ENCODE peak calls at places on chromosomes 1 and 21, in ten cellular contexts. One of them, this sample, is unnamed.

GRCh38 chr21:20031807-20032206 is 966.4 kb upstream of the NCAM2 start:
- DNase-seq in type B pancreatic cell: no peak
- DNase-seq in activated CD4-positive, alpha-beta memory T cell treated with anti-CD3 and anti-CD28 coated beads, Interleukin-2, amount 10 ng/mL, durations not matched to agents 7 days and 5 days: no peak
- DNase-seq in T-helper 22 cell: no peak
- DNase-seq in renal cortical epithelial cell: no peak
- DNase-seq in HEK293T: no peak
- DNase-seq in activated T-cell treated with anti-CD3 and anti-CD28 coated beads for 1 hour: no peak
- DNase-seq in activated naive CD8-positive, alpha-beta T cell treated with anti-CD3 and anti-CD28 coated beads, Interleukin-2, amount 50 U/mL, for 24 hours: no peak
- DNase-seq in stimulated activated CD4-positive, alpha-beta T cell treated with anti-CD3 and anti-CD28 coated beads, Interleukin-4, amount 100 ng/mL, for 1 hour: no peak
- DNase-seq in T1000: no peak
- DNase-seq in this sample: no peak

GRCh38 chr1:205798577-205798976 is 14.4 kb downstream of the SLC41A1 start:
- DNase-seq in type B pancreatic cell: no peak
- DNase-seq in activated CD4-positive, alpha-beta memory T cell treated with anti-CD3 and anti-CD28 coated beads, Interleukin-2, amount 10 ng/mL, durations not matched to agents 7 days and 5 days: no peak
- DNase-seq in T-helper 22 cell: no peak
- DNase-seq in renal cortical epithelial cell: no peak
- DNase-seq in HEK293T: no peak
- DNase-seq in activated T-cell treated with anti-CD3 and anti-CD28 coated beads for 1 hour: no peak
- DNase-seq in activated naive CD8-positive, alpha-beta T cell treated with anti-CD3 and anti-CD28 coated beads, Interleukin-2, amount 50 U/mL, for 24 hours: no peak
- DNase-seq in stimulated activated CD4-positive, alpha-beta T cell treated with anti-CD3 and anti-CD28 coated beads, Interleukin-4, amount 100 ng/mL, for 1 hour: no peak
- DNase-seq in T1000: no peak
- DNase-seq in this sample: no peak

GRCh38 chr21:29940993-29941392 is 1.2 kb upstream of the GRIK1 start:
- DNase-seq in type B pancreatic cell: no peak
- DNase-seq in activated CD4-positive, alpha-beta memory T cell treated with anti-CD3 and anti-CD28 coated beads, Interleukin-2, amount 10 ng/mL, durations not matched to agents 7 days and 5 days: no peak
- DNase-seq in T-helper 22 cell: no peak
- DNase-seq in renal cortical epithelial cell: no peak
- DNase-seq in HEK293T: no peak
- DNase-seq in activated T-cell treated with anti-CD3 and anti-CD28 coated beads for 1 hour: no peak
- DNase-seq in activated naive CD8-positive, alpha-beta T cell treated with anti-CD3 and anti-CD28 coated beads, Interleukin-2, amount 50 U/mL, for 24 hours: no peak
- DNase-seq in stimulated activated CD4-positive, alpha-beta T cell treated with anti-CD3 and anti-CD28 coated beads, Interleukin-4, amount 100 ng/mL, for 1 hour: no peak
- DNase-seq in T1000: no peak
- DNase-seq in this sample: no peak

GRCh38 chr1:41892211-41892840 is 26.4 kb downstream of the HIVEP3 start:
- DNase-seq in type B pancreatic cell: no peak
- DNase-seq in activated CD4-positive, alpha-beta memory T cell treated with anti-CD3 and anti-CD28 coated beads, Interleukin-2, amount 10 ng/mL, durations not matched to agents 7 days and 5 days: peak; percentile 66
- DNase-seq in T-helper 22 cell: no peak
- DNase-seq in renal cortical epithelial cell: no peak
- DNase-seq in HEK293T: no peak
- DNase-seq in activated T-cell treated with anti-CD3 and anti-CD28 coated beads for 1 hour: no peak
- DNase-seq in activated naive CD8-positive, alpha-beta T cell treated with anti-CD3 and anti-CD28 coated beads, Interleukin-2, amount 50 U/mL, for 24 hours: no peak
- DNase-seq in stimulated activated CD4-positive, alpha-beta T cell treated with anti-CD3 and anti-CD28 coated beads, Interleukin-4, amount 100 ng/mL, for 1 hour: no peak
- DNase-seq in T1000: no peak
- DNase-seq in this sample: no peak

GRCh38 chr21:34668803-34669148 is at the start of gene CLIC6:
- DNase-seq in type B pancreatic cell: no peak
- DNase-seq in activated CD4-positive, alpha-beta memory T cell treated with anti-CD3 and anti-CD28 coated beads, Interleukin-2, amount 10 ng/mL, durations not matched to agents 7 days and 5 days: no peak
- DNase-seq in T-helper 22 cell: no peak
- DNase-seq in renal cortical epithelial cell: no peak
- DNase-seq in HEK293T: no peak
- DNase-seq in activated T-cell treated with anti-CD3 and anti-CD28 coated beads for 1 hour: no peak
- DNase-seq in activated naive CD8-positive, alpha-beta T cell treated with anti-CD3 and anti-CD28 coated beads, Interleukin-2, amount 50 U/mL, for 24 hours: no peak
- DNase-seq in stimulated activated CD4-positive, alpha-beta T cell treated with anti-CD3 and anti-CD28 coated beads, Interleukin-4, amount 100 ng/mL, for 1 hour: no peak
- DNase-seq in T1000: no peak
- DNase-seq in this sample: no peak

GRCh38 chr1:2335721-2336475 is 55.5 kb downstream of the MORN1 start:
- DNase-seq in type B pancreatic cell: no peak
- DNase-seq in activated CD4-positive, alpha-beta memory T cell treated with anti-CD3 and anti-CD28 coated beads, Interleukin-2, amount 10 ng/mL, durations not matched to agents 7 days and 5 days: no peak
- DNase-seq in T-helper 22 cell: no peak
- DNase-seq in renal cortical epithelial cell: no peak
- DNase-seq in HEK293T: no peak
- DNase-seq in activated T-cell treated with anti-CD3 and anti-CD28 coated beads for 1 hour: no peak
- DNase-seq in activated naive CD8-positive, alpha-beta T cell treated with anti-CD3 and anti-CD28 coated beads, Interleukin-2, amount 50 U/mL, for 24 hours: no peak
- DNase-seq in stimulated activated CD4-positive, alpha-beta T cell treated with anti-CD3 and anti-CD28 coated beads, Interleukin-4, amount 100 ng/mL, for 1 hour: no peak
- DNase-seq in T1000: no peak
- DNase-seq in this sample: no peak

GRCh38 chr1:213986020-213986924 is 1.5 kb upstream of the PROX1 start:
- DNase-seq in type B pancreatic cell: no peak
- DNase-seq in activated CD4-positive, alpha-beta memory T cell treated with anti-CD3 and anti-CD28 coated beads, Interleukin-2, amount 10 ng/mL, durations not matched to agents 7 days and 5 days: no peak
- DNase-seq in T-helper 22 cell: no peak
- DNase-seq in renal cortical epithelial cell: no peak
- DNase-seq in HEK293T: no peak
- DNase-seq in activated T-cell treated with anti-CD3 and anti-CD28 coated beads for 1 hour: no peak
- DNase-seq in activated naive CD8-positive, alpha-beta T cell treated with anti-CD3 and anti-CD28 coated beads, Interleukin-2, amount 50 U/mL, for 24 hours: no peak
- DNase-seq in stimulated activated CD4-positive, alpha-beta T cell treated with anti-CD3 and anti-CD28 coated beads, Interleukin-4, amount 100 ng/mL, for 1 hour: no peak
- DNase-seq in T1000: no peak
- DNase-seq in this sample: no peak

GRCh38 chr1:32774950-32775634 is 42.1 kb downstream of the YARS1 start:
- DNase-seq in type B pancreatic cell: no peak
- DNase-seq in activated CD4-positive, alpha-beta memory T cell treated with anti-CD3 and anti-CD28 coated beads, Interleukin-2, amount 10 ng/mL, durations not matched to agents 7 days and 5 days: no peak
- DNase-seq in T-helper 22 cell: no peak
- DNase-seq in renal cortical epithelial cell: peak; percentile 74
- DNase-seq in HEK293T: no peak
- DNase-seq in activated T-cell treated with anti-CD3 and anti-CD28 coated beads for 1 hour: no peak
- DNase-seq in activated naive CD8-positive, alpha-beta T cell treated with anti-CD3 and anti-CD28 coated beads, Interleukin-2, amount 50 U/mL, for 24 hours: no peak
- DNase-seq in stimulated activated CD4-positive, alpha-beta T cell treated with anti-CD3 and anti-CD28 coated beads, Interleukin-4, amount 100 ng/mL, for 1 hour: no peak
- DNase-seq in T1000: no peak
- DNase-seq in this sample: no peak

GRCh38 chr1:15168479-15168878 is 14.9 kb downstream of the TMEM51 start:
- DNase-seq in type B pancreatic cell: no peak
- DNase-seq in activated CD4-positive, alpha-beta memory T cell treated with anti-CD3 and anti-CD28 coated beads, Interleukin-2, amount 10 ng/mL, durations not matched to agents 7 days and 5 days: no peak
- DNase-seq in T-helper 22 cell: no peak
- DNase-seq in renal cortical epithelial cell: peak; percentile 99
- DNase-seq in HEK293T: no peak
- DNase-seq in activated T-cell treated with anti-CD3 and anti-CD28 coated beads for 1 hour: no peak
- DNase-seq in activated naive CD8-positive, alpha-beta T cell treated with anti-CD3 and anti-CD28 coated beads, Interleukin-2, amount 50 U/mL, for 24 hours: no peak
- DNase-seq in stimulated activated CD4-positive, alpha-beta T cell treated with anti-CD3 and anti-CD28 coated beads, Interleukin-4, amount 100 ng/mL, for 1 hour: no peak
- DNase-seq in T1000: peak; percentile 52
- DNase-seq in this sample: no peak

GRCh38 chr1:223846668-223847007 is 891 bp upstream of the TP53BP2 start:
- DNase-seq in type B pancreatic cell: no peak
- DNase-seq in activated CD4-positive, alpha-beta memory T cell treated with anti-CD3 and anti-CD28 coated beads, Interleukin-2, amount 10 ng/mL, durations not matched to agents 7 days and 5 days: no peak
- DNase-seq in T-helper 22 cell: no peak
- DNase-seq in renal cortical epithelial cell: no peak
- DNase-seq in HEK293T: peak; percentile 37
- DNase-seq in activated T-cell treated with anti-CD3 and anti-CD28 coated beads for 1 hour: no peak
- DNase-seq in activated naive CD8-positive, alpha-beta T cell treated with anti-CD3 and anti-CD28 coated beads, Interleukin-2, amount 50 U/mL, for 24 hours: peak; percentile 23
- DNase-seq in stimulated activated CD4-positive, alpha-beta T cell treated with anti-CD3 and anti-CD28 coated beads, Interleukin-4, amount 100 ng/mL, for 1 hour: no peak
- DNase-seq in T1000: no peak
- DNase-seq in this sample: no peak

GRCh38 chr21:39000496-39000895 is 182.8 kb downstream of the PSMG1 start:
- DNase-seq in type B pancreatic cell: no peak
- DNase-seq in activated CD4-positive, alpha-beta memory T cell treated with anti-CD3 and anti-CD28 coated beads, Interleukin-2, amount 10 ng/mL, durations not matched to agents 7 days and 5 days: peak; percentile 25
- DNase-seq in T-helper 22 cell: no peak
- DNase-seq in renal cortical epithelial cell: peak; percentile 49
- DNase-seq in HEK293T: no peak
- DNase-seq in activated T-cell treated with anti-CD3 and anti-CD28 coated beads for 1 hour: no peak
- DNase-seq in activated naive CD8-positive, alpha-beta T cell treated with anti-CD3 and anti-CD28 coated beads, Interleukin-2, amount 50 U/mL, for 24 hours: peak; percentile 29
- DNase-seq in stimulated activated CD4-positive, alpha-beta T cell treated with anti-CD3 and anti-CD28 coated beads, Interleukin-4, amount 100 ng/mL, for 1 hour: no peak
- DNase-seq in T1000: no peak
- DNase-seq in this sample: no peak

GRCh38 chr1:212315907-212316306 is 30.7 kb downstream of the PPP2R5A start:
- DNase-seq in type B pancreatic cell: no peak
- DNase-seq in activated CD4-positive, alpha-beta memory T cell treated with anti-CD3 and anti-CD28 coated beads, Interleukin-2, amount 10 ng/mL, durations not matched to agents 7 days and 5 days: peak; percentile 21
- DNase-seq in T-helper 22 cell: no peak
- DNase-seq in renal cortical epithelial cell: peak; percentile 30
- DNase-seq in HEK293T: no peak
- DNase-seq in activated T-cell treated with anti-CD3 and anti-CD28 coated beads for 1 hour: no peak
- DNase-seq in activated naive CD8-positive, alpha-beta T cell treated with anti-CD3 and anti-CD28 coated beads, Interleukin-2, amount 50 U/mL, for 24 hours: no peak
- DNase-seq in stimulated activated CD4-positive, alpha-beta T cell treated with anti-CD3 and anti-CD28 coated beads, Interleukin-4, amount 100 ng/mL, for 1 hour: no peak
- DNase-seq in T1000: no peak
- DNase-seq in this sample: no peak

GRCh38 chr1:183841950-183842816 is 37.3 kb downstream of the RGL1 start:
- DNase-seq in type B pancreatic cell: no peak
- DNase-seq in activated CD4-positive, alpha-beta memory T cell treated with anti-CD3 and anti-CD28 coated beads, Interleukin-2, amount 10 ng/mL, durations not matched to agents 7 days and 5 days: peak; percentile 50
- DNase-seq in T-helper 22 cell: no peak
- DNase-seq in renal cortical epithelial cell: peak; percentile 81
- DNase-seq in HEK293T: peak; percentile 27
- DNase-seq in activated T-cell treated with anti-CD3 and anti-CD28 coated beads for 1 hour: no peak
- DNase-seq in activated naive CD8-positive, alpha-beta T cell treated with anti-CD3 and anti-CD28 coated beads, Interleukin-2, amount 50 U/mL, for 24 hours: peak; percentile 8
- DNase-seq in stimulated activated CD4-positive, alpha-beta T cell treated with anti-CD3 and anti-CD28 coated beads, Interleukin-4, amount 100 ng/mL, for 1 hour: no peak
- DNase-seq in T1000: no peak
- DNase-seq in this sample: peak; percentile 12

GRCh38 chr1:31181515-31182343 is 58.0 kb downstream of the NKAIN1 start:
- DNase-seq in type B pancreatic cell: no peak
- DNase-seq in activated CD4-positive, alpha-beta memory T cell treated with anti-CD3 and anti-CD28 coated beads, Interleukin-2, amount 10 ng/mL, durations not matched to agents 7 days and 5 days: peak; percentile 60
- DNase-seq in T-helper 22 cell: no peak
- DNase-seq in renal cortical epithelial cell: no peak
- DNase-seq in HEK293T: peak; percentile 93
- DNase-seq in activated T-cell treated with anti-CD3 and anti-CD28 coated beads for 1 hour: no peak
- DNase-seq in activated naive CD8-positive, alpha-beta T cell treated with anti-CD3 and anti-CD28 coated beads, Interleukin-2, amount 50 U/mL, for 24 hours: peak; percentile 71
- DNase-seq in stimulated activated CD4-positive, alpha-beta T cell treated with anti-CD3 and anti-CD28 coated beads, Interleukin-4, amount 100 ng/mL, for 1 hour: peak; percentile 44
- DNase-seq in T1000: no peak
- DNase-seq in this sample: peak; percentile 41

GRCh38 chr1:153663211-153663610 is 4.7 kb downstream of the SNAPIN start:
- DNase-seq in type B pancreatic cell: no peak
- DNase-seq in activated CD4-positive, alpha-beta memory T cell treated with anti-CD3 and anti-CD28 coated beads, Interleukin-2, amount 10 ng/mL, durations not matched to agents 7 days and 5 days: no peak
- DNase-seq in T-helper 22 cell: no peak
- DNase-seq in renal cortical epithelial cell: peak; percentile 44
- DNase-seq in HEK293T: no peak
- DNase-seq in activated T-cell treated with anti-CD3 and anti-CD28 coated beads for 1 hour: no peak
- DNase-seq in activated naive CD8-positive, alpha-beta T cell treated with anti-CD3 and anti-CD28 coated beads, Interleukin-2, amount 50 U/mL, for 24 hours: no peak
- DNase-seq in stimulated activated CD4-positive, alpha-beta T cell treated with anti-CD3 and anti-CD28 coated beads, Interleukin-4, amount 100 ng/mL, for 1 hour: no peak
- DNase-seq in T1000: no peak
- DNase-seq in this sample: no peak

GRCh38 chr1:177586429-177586828 is 383.4 kb downstream of the SEC16B start:
- DNase-seq in type B pancreatic cell: no peak
- DNase-seq in activated CD4-positive, alpha-beta memory T cell treated with anti-CD3 and anti-CD28 coated beads, Interleukin-2, amount 10 ng/mL, durations not matched to agents 7 days and 5 days: no peak
- DNase-seq in T-helper 22 cell: no peak
- DNase-seq in renal cortical epithelial cell: peak; percentile 82
- DNase-seq in HEK293T: no peak
- DNase-seq in activated T-cell treated with anti-CD3 and anti-CD28 coated beads for 1 hour: no peak
- DNase-seq in activated naive CD8-positive, alpha-beta T cell treated with anti-CD3 and anti-CD28 coated beads, Interleukin-2, amount 50 U/mL, for 24 hours: no peak
- DNase-seq in stimulated activated CD4-positive, alpha-beta T cell treated with anti-CD3 and anti-CD28 coated beads, Interleukin-4, amount 100 ng/mL, for 1 hour: no peak
- DNase-seq in T1000: no peak
- DNase-seq in this sample: no peak

GRCh38 chr1:19647643-19648042 is 3.5 kb downstream of the NBL1 start:
- DNase-seq in type B pancreatic cell: no peak
- DNase-seq in activated CD4-positive, alpha-beta memory T cell treated with anti-CD3 and anti-CD28 coated beads, Interleukin-2, amount 10 ng/mL, durations not matched to agents 7 days and 5 days: peak; percentile 45
- DNase-seq in T-helper 22 cell: no peak
- DNase-seq in renal cortical epithelial cell: no peak
- DNase-seq in HEK293T: no peak
- DNase-seq in activated T-cell treated with anti-CD3 and anti-CD28 coated beads for 1 hour: no peak
- DNase-seq in activated naive CD8-positive, alpha-beta T cell treated with anti-CD3 and anti-CD28 coated beads, Interleukin-2, amount 50 U/mL, for 24 hours: no peak
- DNase-seq in stimulated activated CD4-positive, alpha-beta T cell treated with anti-CD3 and anti-CD28 coated beads, Interleukin-4, amount 100 ng/mL, for 1 hour: no peak
- DNase-seq in T1000: no peak
- DNase-seq in this sample: peak; percentile 33

GRCh38 chr1:37452416-37452815 is 22.0 kb upstream of the ZC3H12A start:
- DNase-seq in type B pancreatic cell: no peak
- DNase-seq in activated CD4-positive, alpha-beta memory T cell treated with anti-CD3 and anti-CD28 coated beads, Interleukin-2, amount 10 ng/mL, durations not matched to agents 7 days and 5 days: no peak
- DNase-seq in T-helper 22 cell: no peak
- DNase-seq in renal cortical epithelial cell: no peak
- DNase-seq in HEK293T: no peak
- DNase-seq in activated T-cell treated with anti-CD3 and anti-CD28 coated beads for 1 hour: no peak
- DNase-seq in activated naive CD8-positive, alpha-beta T cell treated with anti-CD3 and anti-CD28 coated beads, Interleukin-2, amount 50 U/mL, for 24 hours: no peak
- DNase-seq in stimulated activated CD4-positive, alpha-beta T cell treated with anti-CD3 and anti-CD28 coated beads, Interleukin-4, amount 100 ng/mL, for 1 hour: no peak
- DNase-seq in T1000: no peak
- DNase-seq in this sample: no peak

GRCh38 chr1:65343286-65343685 is 33.9 kb downstream of the DNAJC6 start:
- DNase-seq in type B pancreatic cell: no peak
- DNase-seq in activated CD4-positive, alpha-beta memory T cell treated with anti-CD3 and anti-CD28 coated beads, Interleukin-2, amount 10 ng/mL, durations not matched to agents 7 days and 5 days: no peak
- DNase-seq in T-helper 22 cell: no peak
- DNase-seq in renal cortical epithelial cell: peak; percentile 51
- DNase-seq in HEK293T: no peak
- DNase-seq in activated T-cell treated with anti-CD3 and anti-CD28 coated beads for 1 hour: no peak
- DNase-seq in activated naive CD8-positive, alpha-beta T cell treated with anti-CD3 and anti-CD28 coated beads, Interleukin-2, amount 50 U/mL, for 24 hours: no peak
- DNase-seq in stimulated activated CD4-positive, alpha-beta T cell treated with anti-CD3 and anti-CD28 coated beads, Interleukin-4, amount 100 ng/mL, for 1 hour: no peak
- DNase-seq in T1000: no peak
- DNase-seq in this sample: no peak

GRCh38 chr1:157648317-157648716 is 50.4 kb upstream of the FCRL4 start:
- DNase-seq in type B pancreatic cell: no peak
- DNase-seq in activated CD4-positive, alpha-beta memory T cell treated with anti-CD3 and anti-CD28 coated beads, Interleukin-2, amount 10 ng/mL, durations not matched to agents 7 days and 5 days: no peak
- DNase-seq in T-helper 22 cell: no peak
- DNase-seq in renal cortical epithelial cell: no peak
- DNase-seq in HEK293T: no peak
- DNase-seq in activated T-cell treated with anti-CD3 and anti-CD28 coated beads for 1 hour: no peak
- DNase-seq in activated naive CD8-positive, alpha-beta T cell treated with anti-CD3 and anti-CD28 coated beads, Interleukin-2, amount 50 U/mL, for 24 hours: no peak
- DNase-seq in stimulated activated CD4-positive, alpha-beta T cell treated with anti-CD3 and anti-CD28 coated beads, Interleukin-4, amount 100 ng/mL, for 1 hour: no peak
- DNase-seq in T1000: no peak
- DNase-seq in this sample: no peak

GRCh38 chr1:248174521-248174920 is at the start of gene OR2M2:
- DNase-seq in type B pancreatic cell: no peak
- DNase-seq in activated CD4-positive, alpha-beta memory T cell treated with anti-CD3 and anti-CD28 coated beads, Interleukin-2, amount 10 ng/mL, durations not matched to agents 7 days and 5 days: no peak
- DNase-seq in T-helper 22 cell: no peak
- DNase-seq in renal cortical epithelial cell: no peak
- DNase-seq in HEK293T: no peak
- DNase-seq in activated T-cell treated with anti-CD3 and anti-CD28 coated beads for 1 hour: no peak
- DNase-seq in activated naive CD8-positive, alpha-beta T cell treated with anti-CD3 and anti-CD28 coated beads, Interleukin-2, amount 50 U/mL, for 24 hours: no peak
- DNase-seq in stimulated activated CD4-positive, alpha-beta T cell treated with anti-CD3 and anti-CD28 coated beads, Interleukin-4, amount 100 ng/mL, for 1 hour: no peak
- DNase-seq in T1000: no peak
- DNase-seq in this sample: no peak

GRCh38 chr1:168879906-168880734 is 151.1 kb upstream of the DPT start:
- DNase-seq in type B pancreatic cell: no peak
- DNase-seq in activated CD4-positive, alpha-beta memory T cell treated with anti-CD3 and anti-CD28 coated beads, Interleukin-2, amount 10 ng/mL, durations not matched to agents 7 days and 5 days: no peak
- DNase-seq in T-helper 22 cell: no peak
- DNase-seq in renal cortical epithelial cell: peak; percentile 57
- DNase-seq in HEK293T: no peak
- DNase-seq in activated T-cell treated with anti-CD3 and anti-CD28 coated beads for 1 hour: no peak
- DNase-seq in activated naive CD8-positive, alpha-beta T cell treated with anti-CD3 and anti-CD28 coated beads, Interleukin-2, amount 50 U/mL, for 24 hours: no peak
- DNase-seq in stimulated activated CD4-positive, alpha-beta T cell treated with anti-CD3 and anti-CD28 coated beads, Interleukin-4, amount 100 ng/mL, for 1 hour: no peak
- DNase-seq in T1000: no peak
- DNase-seq in this sample: no peak

GRCh38 chr1:6477039-6477820 is 11.3 kb upstream of the TNFRSF25 start:
- DNase-seq in type B pancreatic cell: no peak
- DNase-seq in activated CD4-positive, alpha-beta memory T cell treated with anti-CD3 and anti-CD28 coated beads, Interleukin-2, amount 10 ng/mL, durations not matched to agents 7 days and 5 days: no peak
- DNase-seq in T-helper 22 cell: no peak
- DNase-seq in renal cortical epithelial cell: no peak
- DNase-seq in HEK293T: no peak
- DNase-seq in activated T-cell treated with anti-CD3 and anti-CD28 coated beads for 1 hour: no peak
- DNase-seq in activated naive CD8-positive, alpha-beta T cell treated with anti-CD3 and anti-CD28 coated beads, Interleukin-2, amount 50 U/mL, for 24 hours: no peak
- DNase-seq in stimulated activated CD4-positive, alpha-beta T cell treated with anti-CD3 and anti-CD28 coated beads, Interleukin-4, amount 100 ng/mL, for 1 hour: no peak
- DNase-seq in T1000: no peak
- DNase-seq in this sample: no peak

GRCh38 chr1:173865468-173866164 is 2.2 kb downstream of the GAS5 start:
- DNase-seq in type B pancreatic cell: no peak
- DNase-seq in activated CD4-positive, alpha-beta memory T cell treated with anti-CD3 and anti-CD28 coated beads, Interleukin-2, amount 10 ng/mL, durations not matched to agents 7 days and 5 days: no peak
- DNase-seq in T-helper 22 cell: no peak
- DNase-seq in renal cortical epithelial cell: no peak
- DNase-seq in HEK293T: no peak
- DNase-seq in activated T-cell treated with anti-CD3 and anti-CD28 coated beads for 1 hour: no peak
- DNase-seq in activated naive CD8-positive, alpha-beta T cell treated with anti-CD3 and anti-CD28 coated beads, Interleukin-2, amount 50 U/mL, for 24 hours: no peak
- DNase-seq in stimulated activated CD4-positive, alpha-beta T cell treated with anti-CD3 and anti-CD28 coated beads, Interleukin-4, amount 100 ng/mL, for 1 hour: no peak
- DNase-seq in T1000: no peak
- DNase-seq in this sample: no peak

GRCh38 chr1:6440198-6441126 is 15.9 kb downstream of the ESPN start:
- DNase-seq in type B pancreatic cell: no peak
- DNase-seq in activated CD4-positive, alpha-beta memory T cell treated with anti-CD3 and anti-CD28 coated beads, Interleukin-2, amount 10 ng/mL, durations not matched to agents 7 days and 5 days: peak; percentile 82
- DNase-seq in T-helper 22 cell: peak; percentile 69
- DNase-seq in renal cortical epithelial cell: no peak
- DNase-seq in HEK293T: peak; percentile 73
- DNase-seq in activated T-cell treated with anti-CD3 and anti-CD28 coated beads for 1 hour: peak; percentile 60
- DNase-seq in activated naive CD8-positive, alpha-beta T cell treated with anti-CD3 and anti-CD28 coated beads, Interleukin-2, amount 50 U/mL, for 24 hours: peak; percentile 77
- DNase-seq in stimulated activated CD4-positive, alpha-beta T cell treated with anti-CD3 and anti-CD28 coated beads, Interleukin-4, amount 100 ng/mL, for 1 hour: peak; percentile 75
- DNase-seq in T1000: peak; percentile 39
- DNase-seq in this sample: peak; percentile 71

GRCh38 chr21:33640697-33641338 is 723 bp downstream of the CRYZL1 start:
- DNase-seq in type B pancreatic cell: no peak
- DNase-seq in activated CD4-positive, alpha-beta memory T cell treated with anti-CD3 and anti-CD28 coated beads, Interleukin-2, amount 10 ng/mL, durations not matched to agents 7 days and 5 days: no peak
- DNase-seq in T-helper 22 cell: no peak
- DNase-seq in renal cortical epithelial cell: peak; percentile 22
- DNase-seq in HEK293T: peak; percentile 22
- DNase-seq in activated T-cell treated with anti-CD3 and anti-CD28 coated beads for 1 hour: no peak
- DNase-seq in activated naive CD8-positive, alpha-beta T cell treated with anti-CD3 and anti-CD28 coated beads, Interleukin-2, amount 50 U/mL, for 24 hours: no peak
- DNase-seq in stimulated activated CD4-positive, alpha-beta T cell treated with anti-CD3 and anti-CD28 coated beads, Interleukin-4, amount 100 ng/mL, for 1 hour: no peak
- DNase-seq in T1000: no peak
- DNase-seq in this sample: no peak

GRCh38 chr1:34984435-34985062 is 598 bp downstream of the TMEM35B start:
- DNase-seq in type B pancreatic cell: no peak
- DNase-seq in activated CD4-positive, alpha-beta memory T cell treated with anti-CD3 and anti-CD28 coated beads, Interleukin-2, amount 10 ng/mL, durations not matched to agents 7 days and 5 days: no peak
- DNase-seq in T-helper 22 cell: no peak
- DNase-seq in renal cortical epithelial cell: no peak
- DNase-seq in HEK293T: no peak
- DNase-seq in activated T-cell treated with anti-CD3 and anti-CD28 coated beads for 1 hour: no peak
- DNase-seq in activated naive CD8-positive, alpha-beta T cell treated with anti-CD3 and anti-CD28 coated beads, Interleukin-2, amount 50 U/mL, for 24 hours: no peak
- DNase-seq in stimulated activated CD4-positive, alpha-beta T cell treated with anti-CD3 and anti-CD28 coated beads, Interleukin-4, amount 100 ng/mL, for 1 hour: no peak
- DNase-seq in T1000: peak; percentile 36
- DNase-seq in this sample: no peak

GRCh38 chr21:46617267-46618051 is 12.6 kb upstream of the S100B start:
- DNase-seq in type B pancreatic cell: no peak
- DNase-seq in activated CD4-positive, alpha-beta memory T cell treated with anti-CD3 and anti-CD28 coated beads, Interleukin-2, amount 10 ng/mL, durations not matched to agents 7 days and 5 days: no peak
- DNase-seq in T-helper 22 cell: no peak
- DNase-seq in renal cortical epithelial cell: no peak
- DNase-seq in HEK293T: no peak
- DNase-seq in activated T-cell treated with anti-CD3 and anti-CD28 coated beads for 1 hour: no peak
- DNase-seq in activated naive CD8-positive, alpha-beta T cell treated with anti-CD3 and anti-CD28 coated beads, Interleukin-2, amount 50 U/mL, for 24 hours: no peak
- DNase-seq in stimulated activated CD4-positive, alpha-beta T cell treated with anti-CD3 and anti-CD28 coated beads, Interleukin-4, amount 100 ng/mL, for 1 hour: no peak
- DNase-seq in T1000: no peak
- DNase-seq in this sample: no peak

This sample was measured in activated T-helper 2 cell treated with anti-CD3 and anti-CD28 coated beads, Interferon-gamma antibody, Interleukin-2, Interleukin-4, amounts not matched to agents 10 μg/mL and 5 μg/mL and 100 μg/mL, durations not matched to agents 14 hours and 24 hours and 36 hours.